ENCODE peak calls at places on chromosomes 12 and 14, in six cellular contexts. One of them, this sample, is unnamed.

GRCh38 chr12:120252071-120252906 is 13.2 kb downstream of the PXN start:
- DNase-seq in BJ: no peak
- DNase-seq in pancreas: no peak
- DNase-seq in tibial artery: no peak
- DNase-seq in Panc1: no peak
- DNase-seq in lower leg skin: peak
- DNase-seq in this sample: peak

GRCh38 chr14:88792572-88793258 is at the start of gene EML5:
- DNase-seq in tibial artery: peak
- DNase-seq in Panc1: no peak
- DNase-seq in lower leg skin: peak
- DNase-seq in BJ: peak
- DNase-seq in pancreas: peak
- DNase-seq in this sample: peak

GRCh38 chr14:68248481-68249255 is 429.1 kb downstream of the RAD51B start:
- DNase-seq in pancreas: no peak
- DNase-seq in lower leg skin: no peak
- DNase-seq in tibial artery: peak
- DNase-seq in Panc1: no peak
- DNase-seq in BJ: no peak
- DNase-seq in this sample: no peak

GRCh38 chr12:10740182-10740581 is 17.1 kb upstream of the YBX3 start:
- DNase-seq in pancreas: no peak
- DNase-seq in Panc1: no peak
- DNase-seq in tibial artery: no peak
- DNase-seq in lower leg skin: no peak
- DNase-seq in BJ: no peak
- DNase-seq in this sample: no peak

GRCh38 chr12:58359084-58359483 is 417.7 kb downstream of the ATP23 start:
- DNase-seq in pancreas: no peak
- DNase-seq in BJ: peak
- DNase-seq in Panc1: no peak
- DNase-seq in lower leg skin: no peak
- DNase-seq in tibial artery: no peak
- DNase-seq in this sample: no peak

GRCh38 chr12:67766370-67766769 is 117.8 kb downstream of the DYRK2 start:
- DNase-seq in pancreas: no peak
- DNase-seq in Panc1: no peak
- DNase-seq in lower leg skin: no peak
- DNase-seq in BJ: peak
- DNase-seq in tibial artery: no peak
- DNase-seq in this sample: no peak

GRCh38 chr14:78982551-78982950 is 812.4 kb downstream of the NRXN3 start:
- DNase-seq in tibial artery: no peak
- DNase-seq in Panc1: no peak
- DNase-seq in pancreas: no peak
- DNase-seq in BJ: no peak
- DNase-seq in lower leg skin: no peak
- DNase-seq in this sample: no peak

GRCh38 chr14:40581264-40581663 is 1025.4 kb upstream of the LRFN5 start:
- DNase-seq in pancreas: no peak
- DNase-seq in BJ: no peak
- DNase-seq in tibial artery: no peak
- DNase-seq in Panc1: no peak
- DNase-seq in lower leg skin: no peak
- DNase-seq in this sample: no peak

GRCh38 chr12:59036973-59037807 is 116.9 kb upstream of the LRIG3 start:
- DNase-seq in pancreas: no peak
- DNase-seq in lower leg skin: no peak
- DNase-seq in tibial artery: no peak
- DNase-seq in Panc1: no peak
- DNase-seq in BJ: no peak
- DNase-seq in this sample: no peak

DNA sequence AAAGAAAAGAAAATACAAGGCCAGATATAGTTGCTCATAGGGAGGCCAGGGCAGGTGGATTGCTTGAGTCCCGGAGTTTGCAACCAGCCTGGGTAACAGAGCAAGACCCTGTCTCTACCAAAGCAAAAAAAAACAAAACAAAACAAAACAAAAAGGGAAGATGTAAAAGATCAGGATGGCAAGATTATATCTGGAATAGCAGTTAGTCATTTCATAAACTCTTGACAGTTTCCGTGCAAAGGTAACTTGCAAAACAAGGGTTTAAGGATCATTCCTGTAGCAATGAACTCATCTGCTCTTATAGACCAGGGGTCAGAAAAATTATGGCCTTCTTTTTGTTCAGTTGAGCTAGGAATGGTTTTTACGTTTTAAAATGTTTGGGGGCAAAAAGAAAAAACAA is 29.6 kb downstream of the GIT2 start:
- DNase-seq in lower leg skin: no peak
- DNase-seq in Panc1: no peak
- DNase-seq in tibial artery: no peak
- DNase-seq in pancreas: no peak
- DNase-seq in BJ: no peak
- DNase-seq in this sample: no peak
- H3K4me3 ChIP-seq in lower leg skin: no peak
- H3K4me3 ChIP-seq in Panc1: no peak
- H3K4me3 ChIP-seq in tibial artery: no peak
- H3K4me3 ChIP-seq in pancreas: no peak
- H3K4me3 ChIP-seq in BJ: no peak
- H3K4me3 ChIP-seq in this sample: no peak

GRCh38 chr14:99194136-99194535 is 77.9 kb downstream of the BCL11B start:
- DNase-seq in lower leg skin: no peak
- DNase-seq in Panc1: no peak
- DNase-seq in tibial artery: no peak
- DNase-seq in pancreas: no peak
- DNase-seq in BJ: no peak
- DNase-seq in this sample: no peak

GRCh38 chr14:99192823-99193222 is 79.2 kb downstream of the BCL11B start:
- DNase-seq in pancreas: no peak
- DNase-seq in BJ: no peak
- DNase-seq in lower leg skin: no peak
- DNase-seq in Panc1: no peak
- DNase-seq in tibial artery: no peak
- DNase-seq in this sample: no peak

GRCh38 chr14:99189201-99189801 is 82.7 kb downstream of the BCL11B start:
- DNase-seq in Panc1: no peak
- DNase-seq in BJ: no peak
- DNase-seq in pancreas: no peak
- DNase-seq in tibial artery: no peak
- DNase-seq in lower leg skin: no peak
- DNase-seq in this sample: no peak

GRCh38 chr14:99190696-99191662 is 81.0 kb downstream of the BCL11B start:
- DNase-seq in BJ: no peak
- DNase-seq in lower leg skin: no peak
- DNase-seq in pancreas: no peak
- DNase-seq in Panc1: no peak
- DNase-seq in tibial artery: no peak
- DNase-seq in this sample: no peak

DNA sequence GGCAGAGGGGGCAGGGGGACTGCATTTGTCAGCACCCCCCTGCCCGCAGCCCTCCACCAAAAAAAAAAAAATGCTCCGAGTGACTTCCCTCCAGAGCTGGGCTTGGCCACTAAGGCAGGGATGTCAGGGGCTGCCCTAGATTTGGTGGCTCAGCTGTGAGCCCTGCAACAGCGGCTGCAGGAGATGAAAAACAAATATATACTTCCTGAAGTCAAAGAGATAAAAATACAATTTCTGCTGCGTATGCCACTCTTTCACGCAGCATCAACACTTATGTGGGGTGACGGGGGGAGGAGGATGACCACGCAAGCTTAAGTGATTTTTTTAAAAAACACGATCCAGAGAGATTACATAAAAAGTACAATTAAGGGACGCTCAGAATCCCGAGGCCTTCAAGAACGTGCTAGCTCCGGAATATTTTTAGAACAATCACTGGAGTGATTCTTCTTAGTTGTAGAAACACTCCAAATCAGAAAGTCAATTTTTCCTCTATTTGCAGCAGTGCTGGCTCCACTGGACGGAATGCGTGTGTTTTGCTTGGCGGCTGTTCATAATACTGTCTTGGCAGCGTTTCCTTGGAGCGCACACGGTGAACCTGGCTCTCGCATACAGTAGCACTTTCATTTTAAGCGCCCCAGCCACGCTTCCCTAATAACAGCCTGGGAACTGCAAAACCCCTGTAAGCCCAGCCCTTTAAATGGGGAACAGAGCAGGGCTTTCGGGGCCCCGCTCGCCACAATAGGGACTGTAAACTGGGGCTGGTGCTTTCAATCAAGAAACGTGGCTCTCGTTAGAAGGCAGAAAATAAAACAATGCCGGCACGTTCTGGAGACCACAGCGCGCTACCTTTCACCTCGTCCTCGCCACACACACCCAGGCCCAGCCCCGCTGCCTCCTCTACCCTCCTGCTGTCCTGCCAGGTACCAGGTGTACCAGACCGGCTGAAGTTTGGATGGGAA is 80.1 kb downstream of the BCL11B start:
- DNase-seq in BJ: peak
- DNase-seq in lower leg skin: peak
- DNase-seq in pancreas: peak
- DNase-seq in tibial artery: peak
- DNase-seq in Panc1: no peak
- DNase-seq in this sample: peak
- H3K4me3 ChIP-seq in BJ: peak
- H3K4me3 ChIP-seq in lower leg skin: no peak
- H3K4me3 ChIP-seq in pancreas: peak
- H3K4me3 ChIP-seq in tibial artery: peak
- H3K4me3 ChIP-seq in Panc1: peak
- H3K4me3 ChIP-seq in this sample: peak

GRCh38 chr12:123286997-123287396 is 15.3 kb upstream of the CDK2AP1 start:
- DNase-seq in BJ: no peak
- DNase-seq in Panc1: no peak
- DNase-seq in pancreas: no peak
- DNase-seq in tibial artery: no peak
- DNase-seq in lower leg skin: no peak
- DNase-seq in this sample: no peak
- H3K4me3 ChIP-seq in BJ: no peak
- H3K4me3 ChIP-seq in Panc1: no peak
- H3K4me3 ChIP-seq in pancreas: no peak
- H3K4me3 ChIP-seq in tibial artery: no peak
- H3K4me3 ChIP-seq in lower leg skin: no peak
- H3K4me3 ChIP-seq in this sample: no peak

GRCh38 chr12:93937812-93938211 is 210.6 kb upstream of the PLXNC1 start:
- DNase-seq in tibial artery: no peak
- DNase-seq in BJ: no peak
- DNase-seq in pancreas: no peak
- DNase-seq in lower leg skin: no peak
- DNase-seq in Panc1: no peak
- DNase-seq in this sample: no peak

GRCh38 chr12:93939641-93940040 is 208.7 kb upstream of the PLXNC1 start:
- DNase-seq in tibial artery: no peak
- DNase-seq in lower leg skin: no peak
- DNase-seq in BJ: no peak
- DNase-seq in pancreas: no peak
- DNase-seq in Panc1: no peak
- DNase-seq in this sample: no peak

GRCh38 chr12:93943766-93944165 is 204.6 kb upstream of the PLXNC1 start:
- DNase-seq in BJ: no peak
- DNase-seq in tibial artery: peak
- DNase-seq in lower leg skin: peak
- DNase-seq in Panc1: no peak
- DNase-seq in pancreas: no peak
- DNase-seq in this sample: no peak

GRCh38 chr12:93938921-93939320 is 209.5 kb upstream of the PLXNC1 start:
- DNase-seq in lower leg skin: no peak
- DNase-seq in pancreas: no peak
- DNase-seq in tibial artery: no peak
- DNase-seq in BJ: peak
- DNase-seq in Panc1: no peak
- DNase-seq in this sample: no peak

DNA sequence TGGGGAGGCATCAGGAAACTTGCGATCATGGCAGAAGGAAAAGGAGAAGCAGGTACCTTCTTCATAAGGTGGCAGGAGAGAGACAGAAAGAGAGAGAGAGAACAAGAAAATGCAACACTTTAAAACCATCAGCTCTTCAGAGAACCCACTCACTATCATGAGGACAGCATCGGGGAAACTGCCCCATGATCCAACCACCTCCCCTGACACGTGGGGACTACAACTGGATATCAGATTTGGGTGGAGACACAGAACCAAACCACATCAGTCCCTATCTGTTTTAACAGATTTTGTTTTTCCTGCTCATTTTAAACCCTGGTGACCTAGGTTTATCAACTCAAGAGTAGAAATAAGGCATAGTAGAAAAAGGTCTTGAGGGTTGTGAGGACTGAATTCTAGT is 210.1 kb upstream of the PLXNC1 start:
- DNase-seq in lower leg skin: no peak
- DNase-seq in pancreas: no peak
- DNase-seq in BJ: no peak
- DNase-seq in Panc1: no peak
- DNase-seq in tibial artery: no peak
- DNase-seq in this sample: no peak
- H3K4me3 ChIP-seq in lower leg skin: no peak
- H3K4me3 ChIP-seq in pancreas: no peak
- H3K4me3 ChIP-seq in BJ: no peak
- H3K4me3 ChIP-seq in Panc1: no peak
- H3K4me3 ChIP-seq in tibial artery: no peak
- H3K4me3 ChIP-seq in this sample: no peak

GRCh38 chr12:54411398-54412241 is 7.4 kb downstream of the ITGA5 start:
- DNase-seq in Panc1: peak
- DNase-seq in BJ: peak
- DNase-seq in pancreas: no peak
- DNase-seq in lower leg skin: peak
- DNase-seq in tibial artery: peak
- DNase-seq in this sample: peak
- H3K4me3 ChIP-seq in Panc1: no peak
- H3K4me3 ChIP-seq in BJ: no peak
- H3K4me3 ChIP-seq in pancreas: no peak
- H3K4me3 ChIP-seq in lower leg skin: no peak
- H3K4me3 ChIP-seq in tibial artery: peak
- H3K4me3 ChIP-seq in this sample: peak

DNA sequence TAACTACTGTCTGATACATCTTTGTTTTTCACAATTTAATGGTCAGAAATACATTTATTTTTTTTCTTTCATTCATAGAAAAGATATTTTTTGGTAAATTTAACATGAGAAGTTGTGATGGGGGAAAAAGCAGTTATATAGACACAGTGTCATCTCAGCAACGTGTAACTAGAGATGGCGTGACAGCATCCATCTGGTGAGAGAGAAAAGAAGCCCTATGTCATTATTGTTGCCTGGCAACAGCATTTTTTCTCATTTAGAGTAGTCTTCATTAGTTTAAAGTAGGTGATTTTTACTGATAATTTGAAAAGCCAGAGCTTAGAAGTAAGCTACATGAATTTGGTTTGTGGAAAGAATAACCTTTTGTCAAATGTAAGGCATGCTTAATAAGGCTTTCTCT is 128.5 kb downstream of the ACSS3 start:
- DNase-seq in Panc1: no peak
- DNase-seq in pancreas: no peak
- DNase-seq in tibial artery: no peak
- DNase-seq in lower leg skin: no peak
- DNase-seq in BJ: no peak
- DNase-seq in this sample: no peak
- H3K4me3 ChIP-seq in Panc1: no peak
- H3K4me3 ChIP-seq in pancreas: no peak
- H3K4me3 ChIP-seq in tibial artery: no peak
- H3K4me3 ChIP-seq in lower leg skin: no peak
- H3K4me3 ChIP-seq in BJ: no peak
- H3K4me3 ChIP-seq in this sample: no peak

This sample was measured in ascending aorta.